ENCODE peak calls at places on chromosomes 3 and 15, in seven cellular contexts. One of them, this sample, is unnamed.
A peak's percentile ranks its signal among the peaks of the same experiment; 100 is the strongest.

GRCh38 chr15:41992151-41992802 is 19.9 kb upstream of the EHD4 start:
- DNase-seq in CD8-positive, alpha-beta T cell: no peak
- DNase-seq in stomach: no peak
- DNase-seq in lower lobe of right lung: no peak
- DNase-seq in colonic mucosa: no peak
- DNase-seq in heart left ventricle: no peak
- DNase-seq in psoas muscle: no peak
- DNase-seq in this sample: no peak

GRCh38 chr15:64444836-64445235 is 15.5 kb upstream of the ZNF609 start:
- DNase-seq in CD8-positive, alpha-beta T cell: no peak
- DNase-seq in stomach: no peak
- DNase-seq in lower lobe of right lung: no peak
- DNase-seq in colonic mucosa: no peak
- DNase-seq in heart left ventricle: no peak
- DNase-seq in psoas muscle: no peak
- DNase-seq in this sample: no peak

GRCh38 chr3:183828538-183828870 is 3.1 kb upstream of the MAP6D1 start:
- DNase-seq in CD8-positive, alpha-beta T cell: no peak
- DNase-seq in stomach: no peak
- DNase-seq in lower lobe of right lung: no peak
- DNase-seq in colonic mucosa: no peak
- DNase-seq in heart left ventricle: no peak
- DNase-seq in psoas muscle: no peak
- DNase-seq in this sample: no peak

GRCh38 chr15:79769081-79769481 is 127.7 kb downstream of the MTHFS start:
- DNase-seq in CD8-positive, alpha-beta T cell: no peak
- DNase-seq in stomach: no peak
- DNase-seq in lower lobe of right lung: no peak
- DNase-seq in colonic mucosa: no peak
- DNase-seq in heart left ventricle: no peak
- DNase-seq in psoas muscle: no peak
- DNase-seq in this sample: no peak

GRCh38 chr3:50276762-50277101 is 2.2 kb upstream of the LSMEM2 start:
- DNase-seq in CD8-positive, alpha-beta T cell: no peak
- DNase-seq in stomach: no peak
- DNase-seq in lower lobe of right lung: no peak
- DNase-seq in colonic mucosa: no peak
- DNase-seq in heart left ventricle: no peak
- DNase-seq in psoas muscle: no peak
- DNase-seq in this sample: no peak

GRCh38 chr3:88150371-88150770 is 612 bp downstream of the C3orf38 start:
- DNase-seq in CD8-positive, alpha-beta T cell: no peak
- DNase-seq in stomach: no peak
- DNase-seq in lower lobe of right lung: no peak
- DNase-seq in colonic mucosa: no peak
- DNase-seq in heart left ventricle: no peak
- DNase-seq in psoas muscle: no peak
- DNase-seq in this sample: peak; percentile 16

GRCh38 chr15:73865904-73866303 is 7.5 kb upstream of the TBC1D21 start:
- DNase-seq in CD8-positive, alpha-beta T cell: no peak
- DNase-seq in stomach: peak; percentile 7
- DNase-seq in lower lobe of right lung: no peak
- DNase-seq in colonic mucosa: no peak
- DNase-seq in heart left ventricle: no peak
- DNase-seq in psoas muscle: no peak
- DNase-seq in this sample: no peak

GRCh38 chr15:88400591-88400990 is 66.6 kb downstream of the MRPL46 start:
- DNase-seq in CD8-positive, alpha-beta T cell: no peak
- DNase-seq in stomach: no peak
- DNase-seq in lower lobe of right lung: no peak
- DNase-seq in colonic mucosa: no peak
- DNase-seq in heart left ventricle: no peak
- DNase-seq in psoas muscle: no peak
- DNase-seq in this sample: no peak

GRCh38 chr3:39211332-39212130 is 19.1 kb upstream of the XIRP1 start:
- DNase-seq in CD8-positive, alpha-beta T cell: no peak
- DNase-seq in stomach: no peak
- DNase-seq in lower lobe of right lung: no peak
- DNase-seq in colonic mucosa: no peak
- DNase-seq in heart left ventricle: no peak
- DNase-seq in psoas muscle: no peak
- DNase-seq in this sample: no peak

GRCh38 chr3:33879540-33879939 is 81.1 kb downstream of the PDCD6IP start:
- DNase-seq in CD8-positive, alpha-beta T cell: no peak
- DNase-seq in stomach: no peak
- DNase-seq in lower lobe of right lung: no peak
- DNase-seq in colonic mucosa: no peak
- DNase-seq in heart left ventricle: no peak
- DNase-seq in psoas muscle: no peak
- DNase-seq in this sample: no peak

GRCh38 chr3:124044961-124045360 is 53.0 kb upstream of the ROPN1 start:
- DNase-seq in CD8-positive, alpha-beta T cell: no peak
- DNase-seq in stomach: no peak
- DNase-seq in lower lobe of right lung: no peak
- DNase-seq in colonic mucosa: no peak
- DNase-seq in heart left ventricle: no peak
- DNase-seq in psoas muscle: no peak
- DNase-seq in this sample: no peak

GRCh38 chr3:128337305-128337704 is 129.4 kb downstream of the DNAJB8 start:
- DNase-seq in CD8-positive, alpha-beta T cell: no peak
- DNase-seq in stomach: no peak
- DNase-seq in lower lobe of right lung: peak; percentile 21
- DNase-seq in colonic mucosa: no peak
- DNase-seq in heart left ventricle: no peak
- DNase-seq in psoas muscle: no peak
- DNase-seq in this sample: no peak

GRCh38 chr3:101938262-101938847 is 89.0 kb downstream of the NFKBIZ start:
- DNase-seq in CD8-positive, alpha-beta T cell: no peak
- DNase-seq in stomach: no peak
- DNase-seq in lower lobe of right lung: no peak
- DNase-seq in colonic mucosa: no peak
- DNase-seq in heart left ventricle: no peak
- DNase-seq in psoas muscle: no peak
- DNase-seq in this sample: no peak

GRCh38 chr3:171962137-171962720 is 77.1 kb upstream of the FNDC3B start:
- DNase-seq in CD8-positive, alpha-beta T cell: no peak
- DNase-seq in stomach: no peak
- DNase-seq in lower lobe of right lung: no peak
- DNase-seq in colonic mucosa: no peak
- DNase-seq in heart left ventricle: no peak
- DNase-seq in psoas muscle: no peak
- DNase-seq in this sample: no peak

GRCh38 chr3:39668420-39668819 is 141.0 kb upstream of the MYRIP start:
- DNase-seq in CD8-positive, alpha-beta T cell: no peak
- DNase-seq in stomach: no peak
- DNase-seq in lower lobe of right lung: no peak
- DNase-seq in colonic mucosa: no peak
- DNase-seq in heart left ventricle: no peak
- DNase-seq in psoas muscle: no peak
- DNase-seq in this sample: no peak

GRCh38 chr3:46496745-46497555 is 826 bp upstream of the RTP3 start:
- DNase-seq in CD8-positive, alpha-beta T cell: peak; percentile 34
- DNase-seq in stomach: no peak
- DNase-seq in lower lobe of right lung: no peak
- DNase-seq in colonic mucosa: peak; percentile 40
- DNase-seq in heart left ventricle: no peak
- DNase-seq in psoas muscle: no peak
- DNase-seq in this sample: no peak

GRCh38 chr3:184740509-184741258 is 28.8 kb upstream of the MAGEF1 start:
- DNase-seq in CD8-positive, alpha-beta T cell: no peak
- DNase-seq in stomach: peak; percentile 14
- DNase-seq in lower lobe of right lung: no peak
- DNase-seq in colonic mucosa: no peak
- DNase-seq in heart left ventricle: no peak
- DNase-seq in psoas muscle: no peak
- DNase-seq in this sample: peak; percentile 24

GRCh38 chr15:78930577-78931388 is 14.1 kb downstream of the CTSH start:
- DNase-seq in CD8-positive, alpha-beta T cell: no peak
- DNase-seq in stomach: no peak
- DNase-seq in lower lobe of right lung: no peak
- DNase-seq in colonic mucosa: no peak
- DNase-seq in heart left ventricle: no peak
- DNase-seq in psoas muscle: peak; percentile 58
- DNase-seq in this sample: no peak

GRCh38 chr3:20837676-20838302 is 651.8 kb upstream of the SGO1 start:
- DNase-seq in CD8-positive, alpha-beta T cell: no peak
- DNase-seq in stomach: peak; percentile 36
- DNase-seq in lower lobe of right lung: no peak
- DNase-seq in colonic mucosa: no peak
- DNase-seq in heart left ventricle: no peak
- DNase-seq in psoas muscle: no peak
- DNase-seq in this sample: no peak

GRCh38 chr3:58032186-58032585 is 24.0 kb downstream of the FLNB start:
- DNase-seq in CD8-positive, alpha-beta T cell: no peak
- DNase-seq in stomach: no peak
- DNase-seq in lower lobe of right lung: no peak
- DNase-seq in colonic mucosa: no peak
- DNase-seq in heart left ventricle: no peak
- DNase-seq in psoas muscle: no peak
- DNase-seq in this sample: no peak

GRCh38 chr15:100206643-100207042 is 135.1 kb downstream of the ADAMTS17 start:
- DNase-seq in CD8-positive, alpha-beta T cell: no peak
- DNase-seq in stomach: no peak
- DNase-seq in lower lobe of right lung: no peak
- DNase-seq in colonic mucosa: no peak
- DNase-seq in heart left ventricle: no peak
- DNase-seq in psoas muscle: no peak
- DNase-seq in this sample: no peak

GRCh38 chr3:172846706-172847105 is 96.2 kb downstream of the ECT2 start:
- DNase-seq in CD8-positive, alpha-beta T cell: no peak
- DNase-seq in stomach: no peak
- DNase-seq in lower lobe of right lung: no peak
- DNase-seq in colonic mucosa: no peak
- DNase-seq in heart left ventricle: no peak
- DNase-seq in psoas muscle: no peak
- DNase-seq in this sample: no peak

GRCh38 chr3:6709178-6709577 is 151.7 kb upstream of the GRM7 start:
- DNase-seq in CD8-positive, alpha-beta T cell: no peak
- DNase-seq in stomach: no peak
- DNase-seq in lower lobe of right lung: no peak
- DNase-seq in colonic mucosa: no peak
- DNase-seq in heart left ventricle: no peak
- DNase-seq in psoas muscle: no peak
- DNase-seq in this sample: no peak

GRCh38 chr3:194167873-194168272 is 31.9 kb downstream of the HES1 start:
- DNase-seq in CD8-positive, alpha-beta T cell: no peak
- DNase-seq in stomach: no peak
- DNase-seq in lower lobe of right lung: no peak
- DNase-seq in colonic mucosa: no peak
- DNase-seq in heart left ventricle: no peak
- DNase-seq in psoas muscle: no peak
- DNase-seq in this sample: no peak

GRCh38 chr15:71088683-71089082 is 26.6 kb upstream of the THSD4 start:
- DNase-seq in CD8-positive, alpha-beta T cell: no peak
- DNase-seq in stomach: no peak
- DNase-seq in lower lobe of right lung: no peak
- DNase-seq in colonic mucosa: no peak
- DNase-seq in heart left ventricle: no peak
- DNase-seq in psoas muscle: no peak
- DNase-seq in this sample: no peak

GRCh38 chr3:122515856-122516255 is 1.1 kb upstream of the KPNA1 start:
- DNase-seq in CD8-positive, alpha-beta T cell: no peak
- DNase-seq in stomach: no peak
- DNase-seq in lower lobe of right lung: no peak
- DNase-seq in colonic mucosa: no peak
- DNase-seq in heart left ventricle: no peak
- DNase-seq in psoas muscle: no peak
- DNase-seq in this sample: no peak

DNA sequence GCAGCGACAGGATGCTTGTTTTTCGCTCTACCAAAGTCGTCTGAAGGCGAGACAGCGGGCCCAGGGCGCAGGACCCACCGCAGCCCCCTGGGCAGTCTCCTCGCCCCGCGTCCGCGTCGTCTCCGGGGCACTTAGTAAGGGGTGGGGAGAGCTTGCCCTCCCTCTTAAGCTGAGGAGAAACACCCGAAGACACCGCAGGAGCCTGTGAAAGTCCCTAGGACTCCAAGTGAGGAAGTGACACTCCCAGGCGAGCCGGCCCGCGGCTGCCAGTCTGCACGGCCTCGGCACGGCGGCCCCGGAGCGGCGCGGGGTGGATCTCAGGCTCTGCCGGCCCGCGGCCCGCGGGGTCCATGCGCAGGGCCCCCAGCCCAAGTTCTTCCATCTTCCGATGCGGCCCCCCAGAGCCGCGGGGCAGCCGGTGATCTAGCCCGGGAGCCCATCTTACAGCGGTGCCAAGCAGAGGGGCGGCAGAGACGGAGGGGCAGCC is 262 bp downstream of the ARHGAP31 start:
- DNase-seq in CD8-positive, alpha-beta T cell: peak; percentile 44
- DNase-seq in stomach: peak; percentile 68
- DNase-seq in lower lobe of right lung: peak; percentile 86
- DNase-seq in colonic mucosa: peak; percentile 64
- DNase-seq in heart left ventricle: peak; percentile 69
- DNase-seq in psoas muscle: peak; percentile 57
- DNase-seq in this sample: peak; percentile 74
- H3K4me3 ChIP-seq in CD8-positive, alpha-beta T cell: peak overlapping the region; percentile 82
- H3K4me3 ChIP-seq in stomach: peak overlapping the region; percentile 77
- H3K4me3 ChIP-seq in lower lobe of right lung: peak overlapping the region; percentile 72
- H3K4me3 ChIP-seq in colonic mucosa: peak overlapping the region; percentile 68
- H3K4me3 ChIP-seq in heart left ventricle: peak overlapping the region; percentile 94
- H3K4me3 ChIP-seq in psoas muscle: peak overlapping the region; percentile 88
- H3K4me3 ChIP-seq in this sample: peak overlapping the region; percentile 58

GRCh38 chr3:196962108-196962929 is 6.3 kb downstream of the PIGZ start:
- DNase-seq in CD8-positive, alpha-beta T cell: no peak
- DNase-seq in stomach: no peak
- DNase-seq in lower lobe of right lung: no peak
- DNase-seq in colonic mucosa: peak; percentile 67
- DNase-seq in heart left ventricle: no peak
- DNase-seq in psoas muscle: no peak
- DNase-seq in this sample: no peak
- H3K4me3 ChIP-seq in CD8-positive, alpha-beta T cell: no peak overlapping the region
- H3K4me3 ChIP-seq in stomach: no peak overlapping the region
- H3K4me3 ChIP-seq in lower lobe of right lung: no peak overlapping the region
- H3K4me3 ChIP-seq in colonic mucosa: no peak overlapping the region
- H3K4me3 ChIP-seq in heart left ventricle: no peak overlapping the region
- H3K4me3 ChIP-seq in psoas muscle: no peak overlapping the region
- H3K4me3 ChIP-seq in this sample: no peak overlapping the region

GRCh38 chr15:77569647-77570186 is 63.0 kb downstream of the LINGO1 start:
- DNase-seq in CD8-positive, alpha-beta T cell: no peak
- DNase-seq in stomach: no peak
- DNase-seq in lower lobe of right lung: no peak
- DNase-seq in colonic mucosa: no peak
- DNase-seq in heart left ventricle: peak; percentile 20
- DNase-seq in psoas muscle: no peak
- DNase-seq in this sample: no peak
- H3K4me3 ChIP-seq in CD8-positive, alpha-beta T cell: no peak overlapping the region
- H3K4me3 ChIP-seq in stomach: peak overlapping the region; percentile 9
- H3K4me3 ChIP-seq in lower lobe of right lung: peak overlapping the region; percentile 48
- H3K4me3 ChIP-seq in colonic mucosa: peak overlapping the region; percentile 1
- H3K4me3 ChIP-seq in heart left ventricle: peak overlapping the region; percentile 33
- H3K4me3 ChIP-seq in psoas muscle: peak overlapping the region; percentile 25
- H3K4me3 ChIP-seq in this sample: no peak overlapping the region

DNA sequence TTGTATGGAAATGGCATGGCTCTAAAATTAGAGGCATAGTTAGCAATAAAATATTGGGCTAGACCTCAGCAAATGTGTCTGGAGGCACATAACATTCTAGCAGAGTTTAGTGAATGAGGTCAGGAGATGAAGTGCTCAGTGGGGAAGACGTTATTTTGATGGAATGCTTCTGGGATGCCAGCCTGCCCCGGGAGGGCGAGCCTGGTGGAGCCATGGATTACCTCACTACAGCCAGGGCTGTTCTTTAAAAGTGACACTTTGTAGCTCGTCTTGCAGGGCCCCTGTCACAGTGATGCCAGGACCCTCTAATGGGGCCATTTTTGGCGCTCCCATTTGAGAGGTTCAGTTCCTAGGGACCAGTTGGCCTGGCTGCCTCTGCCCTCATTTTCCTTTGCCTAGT is 48.5 kb downstream of the PXYLP1 start:
- DNase-seq in CD8-positive, alpha-beta T cell: no peak
- DNase-seq in stomach: no peak
- DNase-seq in lower lobe of right lung: no peak
- DNase-seq in colonic mucosa: no peak
- DNase-seq in heart left ventricle: no peak
- DNase-seq in psoas muscle: no peak
- DNase-seq in this sample: no peak
- H3K4me3 ChIP-seq in CD8-positive, alpha-beta T cell: no peak overlapping the region
- H3K4me3 ChIP-seq in stomach: no peak overlapping the region
- H3K4me3 ChIP-seq in lower lobe of right lung: no peak overlapping the region
- H3K4me3 ChIP-seq in colonic mucosa: no peak overlapping the region
- H3K4me3 ChIP-seq in heart left ventricle: no peak overlapping the region
- H3K4me3 ChIP-seq in psoas muscle: no peak overlapping the region
- H3K4me3 ChIP-seq in this sample: no peak overlapping the region